ENCODE peak calls at places on chromosomes 2 and 18, in four cellular contexts. A is HCT116, S is IMR-90, Y is GM23248. C is an unnamed sample. For H3K4me1, the result is how much of the 10 kb centered on the place peaks cover.

GRCh38 chr2:121534007-121534406 is 3.3 kb downstream of the RNU4ATAC start:
- DNase-seq in S (no peak), A (no peak), Y (no peak), C (no peak)

GRCh38 chr18:80250740-80251364 is 3.5 kb upstream of the PARD6G start:
- DNase-seq in Y (no peak), S (no peak), A (no peak), C (no peak)

GRCh38 chr18:5979971-5980457 is 84.7 kb upstream of the TMEM200C start:
- DNase-seq in Y (no peak), A (no peak), S (no peak), C (no peak)

GRCh38 chr18:5903386-5903785 is 8.1 kb upstream of the TMEM200C start:
- DNase-seq in S (no peak), A (no peak), Y (no peak), C (no peak)

GRCh38 chr2:10036095-10036879 is 7.1 kb upstream of the KLF11 start:
- DNase-seq in Y (peak), S (peak), A (no peak), C (peak)

GRCh38 chr2:45119855-45120254 is 110.6 kb upstream of the SIX2 start:
- DNase-seq in Y (peak), A (no peak), S (peak), C (peak)

GRCh38 chr2:189328451-189329249 is 112.6 kb upstream of the WDR75 start:
- DNase-seq in A (no peak), Y (peak), S (peak), C (no peak)

GRCh38 chr18:23668731-23669130 is 6.0 kb upstream of the ANKRD29 start:
- DNase-seq in Y (peak), S (no peak), A (no peak), C (no peak)

GRCh38 chr2:69298261-69298660 is 88.8 kb downstream of the GFPT1 start:
- DNase-seq in S (peak), A (no peak), Y (peak), C (peak)

GRCh38 chr2:7523557-7524210 is 606.5 kb downstream of the RNF144A start:
- DNase-seq in Y (peak), A (no peak), S (no peak), C (no peak)

GRCh38 chr18:76479351-76480238 is 15.4 kb downstream of the ZNF516 start:
- DNase-seq in Y (no peak), A (no peak), S (no peak), C (no peak)

GRCh38 chr2:53252115-53252514 is 515.5 kb upstream of the CHAC2 start:
- DNase-seq in Y (no peak), A (no peak), S (peak), C (no peak)

GRCh38 chr2:98910349-98911125 is 25.5 kb downstream of the CRACDL start:
- DNase-seq in Y (no peak), A (no peak), S (no peak), C (no peak)

GRCh38 chr2:98912957-98913915 is 22.8 kb downstream of the CRACDL start:
- DNase-seq in Y (peak), S (no peak), A (no peak), C (peak)

GRCh38 chr2:98912221-98912851 is 23.7 kb downstream of the CRACDL start:
- DNase-seq in Y (peak), S (peak), A (peak), C (peak)

GRCh38 chr2:98911126-98911375 is 25.0 kb downstream of the CRACDL start:
- DNase-seq in A (no peak), Y (no peak), S (no peak), C (no peak)

GRCh38 chr2:98911376-98912154 is 24.5 kb downstream of the CRACDL start:
- DNase-seq in S (peak), Y (peak), A (no peak), C (peak)
- H3K4me3 ChIP-seq in S (no peak), Y (no peak), A (no peak), C (no peak)

DNA sequence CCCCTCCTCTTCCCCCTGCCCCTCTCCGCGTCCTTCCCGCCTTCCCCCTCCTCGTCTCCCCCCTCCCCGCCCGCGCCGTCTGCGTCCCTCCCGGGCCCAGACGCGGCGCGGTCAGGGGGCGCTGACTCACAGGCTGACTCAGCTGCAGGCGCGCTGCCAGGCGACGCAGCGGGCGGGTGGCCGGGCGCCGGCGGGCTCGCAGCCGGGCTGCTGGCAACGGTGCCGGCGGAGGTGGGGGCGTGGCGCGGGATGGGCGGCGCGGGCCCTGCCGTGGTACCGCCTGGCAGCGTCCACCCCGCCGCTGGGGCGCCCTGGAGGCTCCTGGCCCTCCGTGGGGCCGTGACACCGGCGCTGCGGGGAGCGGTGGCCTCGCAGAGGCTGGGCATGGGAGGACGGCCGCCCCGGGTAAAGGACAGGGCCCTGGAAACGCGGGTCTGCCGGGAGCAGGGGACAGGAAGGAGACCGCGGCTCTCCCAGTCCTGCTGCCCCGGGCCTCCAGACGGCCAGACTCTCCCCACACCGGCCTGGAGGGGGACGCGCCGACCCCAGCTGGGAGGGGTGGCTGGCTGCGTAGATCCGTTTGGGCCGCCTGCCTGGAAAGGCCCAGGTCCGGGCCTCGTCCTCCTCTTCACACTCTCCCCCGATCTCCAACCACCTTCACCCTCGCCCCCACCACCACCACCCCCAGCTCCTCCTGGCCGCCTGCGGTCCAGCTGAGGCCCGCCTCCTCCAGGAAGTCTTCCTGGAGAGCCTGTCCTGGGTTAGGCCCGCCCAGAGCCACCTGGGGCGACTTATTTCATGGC is 10.0 kb upstream of the PROC start:
- DNase-seq in S (peak), Y (peak), A (peak), C (peak)
- H3K4me1 ChIP-seq in S (under half), Y (under half), A (under half), C (under half)

GRCh38 chr2:63665806-63666205 is 77.0 kb downstream of the MDH1 start:
- DNase-seq in A (no peak), Y (peak), S (peak), C (peak)
- H2AFZ ChIP-seq in A (no peak), Y (peak), S (no peak), C (no peak)

GRCh38 chr2:144403940-144404339 is 116.0 kb downstream of the ZEB2 start:
- DNase-seq in S (no peak), Y (no peak), A (no peak), C (no peak)
- H3K4me3 ChIP-seq in S (no peak), Y (no peak), A (no peak), C (no peak)